ENCODE peak calls at places on chromosomes 11 and 22, in seven cellular contexts. G is right lobe of liver, Y is IMR-90, A is prostate gland, W is A549, Z is transverse colon, I is heart left ventricle. S is an unnamed sample.

GRCh38 chr11:21511835-21512440 is 680.9 kb upstream of the ANO5 start:
- DNase-seq in G (peak), Y (no peak), A (peak), W (peak), Z (peak), I (peak), S (peak)

GRCh38 chr11:85682330-85683305 is 3.4 kb downstream of the CCDC89 start:
- DNase-seq in G (peak), Y (peak), A (peak), W (peak), Z (peak), I (peak), S (peak)

GRCh38 chr11:100774859-100775258 is 87.8 kb downstream of the ARHGAP42 start:
- DNase-seq in G (no peak), Y (no peak), A (no peak), W (no peak), Z (no peak), I (no peak), S (no peak)

GRCh38 chr11:86198156-86198555 is 46.4 kb upstream of the EED start:
- DNase-seq in G (no peak), Y (no peak), A (no peak), W (no peak), Z (no peak), I (no peak), S (no peak)

GRCh38 chr11:3022300-3022967 is 30.3 kb upstream of the NAP1L4 start:
- DNase-seq in G (no peak), Y (peak), A (no peak), W (no peak), Z (no peak), I (peak), S (peak)

GRCh38 chr11:62540804-62541671 is 5.6 kb downstream of the AHNAK start:
- DNase-seq in G (no peak), Y (peak), A (no peak), W (no peak), Z (peak), I (peak), S (no peak)

GRCh38 chr11:12478743-12479142 is 101.4 kb downstream of the PARVA start:
- DNase-seq in G (no peak), Y (peak), A (no peak), W (no peak), Z (no peak), I (peak), S (no peak)

GRCh38 chr22:44702479-44703219 is 645 bp downstream of the PRR5 start:
- DNase-seq in G (no peak), Y (peak), A (peak), W (no peak), Z (no peak), I (peak), S (peak)

GRCh38 chr11:128663824-128664223 is 30.0 kb upstream of the FLI1 start:
- DNase-seq in G (no peak), Y (no peak), A (no peak), W (no peak), Z (no peak), I (no peak), S (no peak)

GRCh38 chr11:69333906-69334305 is 40.0 kb downstream of the MYEOV start:
- DNase-seq in G (no peak), Y (peak), A (no peak), W (no peak), Z (no peak), I (no peak), S (no peak)

GRCh38 chr11:74418509-74418895 is 20.3 kb upstream of the PGM2L1 start:
- DNase-seq in G (no peak), Y (peak), A (no peak), W (peak), Z (no peak), I (no peak), S (no peak)

DNA sequence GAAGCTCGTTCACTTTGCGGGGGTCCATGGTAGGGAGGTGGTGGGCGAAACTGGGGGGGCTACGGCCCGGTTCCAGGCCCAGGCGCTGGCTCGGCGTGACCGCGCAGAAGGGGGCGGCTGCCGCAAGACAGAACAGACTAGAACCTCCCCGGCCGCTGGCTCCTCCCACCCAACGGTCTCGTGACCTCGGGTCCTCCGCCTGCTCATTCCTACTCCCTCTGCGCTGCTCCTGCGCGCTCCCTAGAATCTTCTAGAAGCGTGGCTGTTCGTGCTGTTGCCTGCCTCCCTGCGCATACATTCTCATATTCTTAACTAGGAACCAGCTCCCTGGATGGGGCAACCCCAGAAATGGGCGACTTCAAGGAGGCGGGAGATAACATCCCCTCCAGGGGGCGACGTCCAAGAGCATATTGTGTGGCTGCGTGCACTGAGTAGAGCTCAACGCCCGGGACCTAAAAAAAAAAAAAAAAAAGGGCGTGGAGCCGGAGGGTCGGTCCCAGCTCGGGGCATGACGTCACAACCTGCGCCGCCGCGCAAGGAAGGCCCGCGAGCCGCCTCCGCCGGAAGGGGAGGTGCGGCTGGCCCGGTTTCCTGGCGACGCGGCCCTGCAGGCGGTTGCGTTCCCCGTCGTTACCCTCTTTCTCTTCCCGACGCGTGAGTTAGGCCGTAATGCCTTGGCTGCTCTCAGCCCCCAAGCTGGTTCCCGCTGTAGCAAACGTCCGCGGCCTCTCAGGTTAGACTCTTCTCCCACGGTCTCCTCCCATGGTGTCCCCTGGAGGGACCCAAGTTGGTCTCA is at the start of the genes ST13 and XPNPEP3:
- DNase-seq in G (peak), Y (peak), A (peak), W (peak), Z (peak), I (peak), S (peak)
- TF ChIP-seq POLR2A in G (peak), Y (peak), A (peak), W (peak), Z (peak), I (no peak), S (peak)

GRCh38 chr11:16738198-16738948 is at the start of gene C11orf58:
- DNase-seq in G (peak), Y (peak), A (peak), W (peak), Z (peak), I (peak), S (peak)
- TF ChIP-seq POLR2A in G (peak), Y (peak), A (peak), W (peak), Z (peak), I (no peak), S (peak)

GRCh38 chr11:118607401-118608267 is at the start of gene PHLDB1:
- DNase-seq in G (peak), Y (peak), A (peak), W (peak), Z (peak), I (peak), S (peak)

GRCh38 chr11:118604566-118604965 is 2.8 kb upstream of the PHLDB1 start:
- DNase-seq in G (no peak), Y (no peak), A (no peak), W (no peak), Z (no peak), I (no peak), S (no peak)

GRCh38 chr11:118606844-118607228 is 579 bp upstream of the PHLDB1 start:
- DNase-seq in G (no peak), Y (no peak), A (no peak), W (no peak), Z (no peak), I (no peak), S (no peak)

GRCh38 chr11:118606157-118606843 is 1.1 kb upstream of the PHLDB1 start:
- DNase-seq in G (no peak), Y (no peak), A (no peak), W (no peak), Z (no peak), I (peak), S (peak)

GRCh38 chr11:118605116-118605867 is 2.1 kb upstream of the PHLDB1 start:
- DNase-seq in G (no peak), Y (peak), A (no peak), W (no peak), Z (peak), I (peak), S (peak)
- TF ChIP-seq POLR2A in G (no peak), Y (peak), A (no peak), W (no peak), Z (peak), I (no peak), S (no peak)

DNA sequence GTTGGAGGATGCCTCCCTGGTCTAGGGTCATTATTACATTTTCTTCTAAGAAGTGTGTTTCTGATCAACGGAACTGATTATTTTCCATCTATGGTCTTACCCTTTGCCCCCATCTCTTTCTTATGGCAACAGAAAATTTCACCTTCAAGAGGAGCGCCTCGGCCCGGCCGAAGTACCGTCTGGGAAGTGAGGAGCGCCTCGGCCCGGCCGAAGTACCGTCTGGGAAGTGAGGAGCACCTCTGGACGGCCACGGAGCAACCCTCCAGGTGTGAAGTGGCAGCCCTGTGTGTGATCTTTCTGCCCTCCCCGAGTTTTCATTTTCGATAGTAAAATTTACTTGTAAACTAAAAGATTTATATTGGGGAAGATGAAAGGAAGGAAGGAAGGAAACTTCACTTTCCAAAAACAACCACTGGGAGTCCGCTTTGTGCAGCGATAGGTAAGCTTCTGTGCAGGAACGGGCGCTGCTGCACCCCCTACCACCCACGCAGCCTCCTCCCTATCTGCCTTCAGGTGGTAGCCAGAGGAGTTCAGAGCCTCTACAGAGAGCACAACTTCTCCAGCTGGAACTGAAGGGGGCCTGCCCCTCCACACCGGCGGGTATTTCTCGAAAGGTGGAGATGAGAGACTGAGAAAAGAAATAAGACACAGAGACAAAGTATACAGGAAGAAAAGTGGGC is 3.0 kb upstream of the APOBEC3C start:
- DNase-seq in G (no peak), Y (no peak), A (no peak), W (no peak), Z (no peak), I (no peak), S (no peak)
- TF ChIP-seq POLR2A in G (no peak), Y (no peak), A (no peak), W (no peak), Z (no peak), I (no peak), S (no peak)

GRCh38 chr11:65262775-65263174 is 1.0 kb downstream of the POLA2 start:
- DNase-seq in G (no peak), Y (no peak), A (no peak), W (no peak), Z (no peak), I (no peak), S (no peak)
- TF ChIP-seq POLR2A in G (no peak), Y (no peak), A (no peak), W (no peak), Z (no peak), I (no peak), S (no peak)

DNA sequence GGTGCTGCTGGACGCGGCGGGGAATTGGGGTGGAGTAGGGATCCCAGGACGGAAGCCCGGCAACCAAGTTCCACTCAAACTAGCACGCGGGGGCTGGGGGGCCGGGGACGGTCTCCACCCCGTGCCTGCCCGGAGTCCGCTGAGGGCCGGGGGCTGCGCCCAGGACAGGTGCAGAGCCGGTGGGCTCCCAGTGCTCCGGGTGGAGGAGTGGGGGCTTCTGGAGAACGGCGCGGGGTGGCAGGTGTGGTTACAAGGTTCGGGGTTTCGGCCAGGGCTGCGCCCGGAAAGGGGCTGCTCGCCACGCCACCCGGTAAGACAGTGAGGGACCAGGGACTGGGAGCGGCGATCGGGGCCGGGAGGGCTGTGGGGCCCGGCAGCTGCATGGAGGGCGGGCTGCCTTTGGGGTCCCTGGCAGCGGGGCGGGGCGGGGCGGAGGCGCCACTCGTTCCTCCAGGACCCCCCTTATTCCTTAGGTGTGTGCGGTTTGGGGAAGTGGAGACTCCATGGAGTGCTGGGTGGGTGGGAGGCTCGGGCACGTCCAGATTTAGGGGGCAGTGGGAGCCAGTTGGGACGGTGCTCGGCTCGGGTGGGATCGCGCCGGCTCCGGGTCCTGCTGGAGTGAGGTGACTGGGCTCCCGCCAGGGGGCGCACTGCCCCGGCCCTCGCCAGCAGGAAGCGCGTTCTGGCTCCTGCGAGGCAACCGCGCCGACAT is 767 bp downstream of the TSPAN18 start:
- DNase-seq in G (peak), Y (peak), A (peak), W (peak), Z (peak), I (peak), S (peak)
- TF ChIP-seq POLR2A in G (no peak), Y (no peak), A (no peak), W (no peak), Z (no peak), I (no peak), S (no peak)

DNA sequence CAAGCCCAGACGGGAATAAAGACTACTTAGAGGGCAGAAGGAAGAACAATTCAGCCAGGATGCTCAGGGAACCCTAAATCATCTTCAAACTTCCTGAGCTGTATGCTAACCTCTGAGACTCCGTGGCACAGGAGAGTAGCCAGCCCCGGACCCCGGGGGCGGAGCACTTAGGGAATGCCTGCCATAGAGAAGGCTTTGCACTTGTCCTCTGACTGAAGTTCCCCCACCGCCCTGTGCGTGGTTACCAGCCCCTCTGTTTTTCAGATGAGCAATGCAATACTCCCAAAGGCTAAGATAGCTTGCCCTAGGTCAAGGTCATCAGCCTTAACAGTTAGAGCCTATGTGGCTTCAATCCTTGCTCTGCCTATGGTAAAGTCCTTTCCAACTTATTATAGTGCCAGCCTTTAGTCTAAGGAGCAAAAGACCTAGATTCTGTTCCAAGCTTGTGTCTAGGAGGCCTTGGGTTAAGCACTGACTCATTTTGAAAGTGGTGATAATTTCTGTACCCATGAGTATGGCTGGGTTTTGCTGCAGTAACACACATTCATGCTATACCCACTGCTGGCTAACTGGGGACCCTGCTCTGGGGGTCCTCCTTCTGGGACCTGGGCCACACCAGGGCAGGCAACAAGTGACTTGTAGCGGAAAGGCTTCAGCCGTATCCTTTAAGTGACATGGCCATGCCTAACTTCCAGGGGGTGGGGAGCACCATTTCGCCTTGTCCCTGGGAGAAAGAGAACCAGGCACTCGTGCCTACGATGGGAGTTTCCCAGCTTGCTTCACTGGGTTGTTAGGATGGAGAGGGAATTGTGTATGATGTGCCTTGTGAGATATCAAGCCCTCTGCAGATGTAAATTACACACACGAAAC is 151.1 kb downstream of the CACNA1I start:
- DNase-seq in G (no peak), Y (no peak), A (no peak), W (no peak), Z (no peak), I (no peak), S (no peak)
- TF ChIP-seq POLR2A in G (no peak), Y (no peak), A (no peak), W (no peak), Z (no peak), I (no peak), S (no peak)

DNA sequence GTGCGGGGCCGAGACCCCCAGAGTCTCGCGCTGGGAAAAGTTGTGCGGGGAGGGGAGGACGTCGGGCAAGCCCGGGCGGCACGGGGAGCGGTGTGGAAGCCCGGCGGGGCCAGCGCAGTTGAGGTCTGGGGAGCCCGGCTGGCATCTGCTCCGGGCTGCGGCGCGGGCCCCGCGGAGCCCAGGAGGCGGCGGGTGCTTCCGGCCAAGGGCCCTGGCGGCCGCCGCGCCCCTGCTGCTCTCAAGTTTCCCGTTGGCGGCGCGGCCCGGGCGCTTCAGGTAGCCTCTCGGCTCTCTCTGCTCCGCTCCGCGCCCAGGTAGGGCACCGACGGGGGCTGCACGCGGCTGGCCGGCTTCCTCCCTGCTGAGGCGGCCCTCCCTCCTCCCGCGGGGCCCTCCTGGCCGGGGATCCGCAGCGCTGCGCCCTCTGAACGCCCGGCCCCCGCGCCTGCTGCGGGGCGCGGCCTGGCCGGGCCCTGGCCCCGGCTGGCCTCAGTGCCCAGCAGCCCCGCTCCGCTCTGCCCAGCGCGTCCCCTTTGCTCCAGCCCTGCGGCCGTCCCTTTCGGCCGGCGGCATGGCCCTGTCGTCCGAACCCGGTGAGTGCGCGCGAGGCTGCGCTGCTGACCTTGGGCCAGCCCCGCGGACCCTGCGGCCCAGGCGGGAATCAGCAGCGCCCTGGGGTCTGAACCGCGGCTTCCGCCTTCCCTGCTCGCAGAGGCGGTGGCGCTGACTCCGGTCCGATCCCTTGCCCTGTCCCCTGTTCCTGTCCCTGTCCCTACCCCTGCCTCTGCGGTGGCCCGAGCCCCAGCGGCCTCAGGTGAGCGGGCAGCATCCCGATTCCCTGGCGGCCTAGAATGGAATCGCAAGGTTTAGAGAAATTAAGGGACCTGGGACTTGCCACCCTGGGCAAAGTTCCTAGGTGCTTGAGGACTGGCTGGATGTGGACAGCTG is 4.3 kb upstream of the AMPD3 start:
- DNase-seq in G (peak), Y (no peak), A (peak), W (peak), Z (peak), I (peak), S (peak)
- TF ChIP-seq POLR2A in G (peak), Y (no peak), A (peak), W (no peak), Z (peak), I (no peak), S (peak)

S was measured in body of pancreas.